ENCODE peak calls at places on chromosome 14, in eight cellular contexts. E, L, I, A, F, C, U and H are unnamed samples.

GRCh38 chr14:39491134-39491541 is 58.9 kb upstream of the FBXO33 start:
- DNase-seq in E (peak), L (no peak), I (no peak), A (peak), F (no peak), C (no peak), U (no peak), H (no peak)

GRCh38 chr14:21993070-21993469 is 319.5 kb upstream of the OR4E1 start:
- DNase-seq in E (no peak), L (no peak), I (no peak), A (no peak), F (no peak), C (no peak), U (no peak), H (no peak)

GRCh38 chr14:56247495-56248087 is 129.4 kb downstream of the PELI2 start:
- DNase-seq in E (peak), L (no peak), I (no peak), A (peak), F (no peak), C (no peak), U (no peak), H (no peak)

GRCh38 chr14:43625294-43625693 is 881.8 kb downstream of the FSCB start:
- DNase-seq in E (no peak), L (no peak), I (no peak), A (no peak), F (no peak), C (no peak), U (no peak), H (no peak)

GRCh38 chr14:37453985-37454384 is 141.1 kb downstream of the FOXA1 start:
- DNase-seq in E (no peak), L (no peak), I (no peak), A (no peak), F (no peak), C (no peak), U (no peak), H (no peak)

GRCh38 chr14:58919262-58919661 is 269.2 kb upstream of the DAAM1 start:
- DNase-seq in E (peak), L (no peak), I (no peak), A (no peak), F (no peak), C (no peak), U (no peak), H (no peak)

GRCh38 chr14:70653662-70654061 is 11.9 kb downstream of the TTC9 start:
- DNase-seq in E (no peak), L (no peak), I (no peak), A (no peak), F (no peak), C (no peak), U (peak), H (no peak)

GRCh38 chr14:23361320-23361719 is 3.7 kb downstream of the EFS start:
- DNase-seq in E (peak), L (no peak), I (no peak), A (no peak), F (no peak), C (no peak), U (peak), H (peak)

GRCh38 chr14:96055065-96055752 is 16.0 kb downstream of the C14orf132 start:
- DNase-seq in E (peak), L (no peak), I (no peak), A (no peak), F (no peak), C (no peak), U (no peak), H (no peak)

GRCh38 chr14:103611215-103611614 is 17.8 kb upstream of the KLC1 start:
- DNase-seq in E (no peak), L (no peak), I (no peak), A (no peak), F (no peak), C (no peak), U (no peak), H (no peak)
- H3K4me3 ChIP-seq in E (no peak), L (no peak), I (no peak), A (no peak), F (no peak), C (no peak), U (no peak), H (no peak)

GRCh38 chr14:91143862-91144261 is 30.0 kb downstream of the DGLUCY start:
- DNase-seq in E (no peak), L (no peak), I (no peak), A (no peak), F (peak), C (peak), U (no peak), H (peak)

GRCh38 chr14:91138511-91139359 is 24.9 kb downstream of the DGLUCY start:
- DNase-seq in E (no peak), L (no peak), I (no peak), A (no peak), F (no peak), C (no peak), U (peak), H (no peak)

GRCh38 chr14:91139776-91140175 is 25.9 kb downstream of the DGLUCY start:
- DNase-seq in E (no peak), L (no peak), I (no peak), A (no peak), F (no peak), C (no peak), U (no peak), H (no peak)

GRCh38 chr14:91142214-91142668 is 28.4 kb downstream of the DGLUCY start:
- DNase-seq in E (no peak), L (no peak), I (no peak), A (no peak), F (no peak), C (no peak), U (no peak), H (no peak)

GRCh38 chr14:91140672-91141071 is 26.8 kb downstream of the DGLUCY start:
- DNase-seq in E (peak), L (no peak), I (no peak), A (peak), F (no peak), C (no peak), U (peak), H (no peak)
- H3K27ac ChIP-seq in E (no peak), L (no peak), I (no peak), A (no peak), F (no peak), C (no peak), U (no peak), H (no peak)

GRCh38 chr14:24995016-24995415 is 54.9 kb downstream of the STXBP6 start:
- DNase-seq in E (no peak), L (no peak), I (no peak), A (no peak), F (no peak), C (no peak), U (no peak), H (no peak)

GRCh38 chr14:24990773-24991172 is 59.2 kb downstream of the STXBP6 start:
- DNase-seq in E (no peak), L (no peak), I (no peak), A (no peak), F (no peak), C (no peak), U (no peak), H (no peak)

GRCh38 chr14:24993631-24994030 is 56.3 kb downstream of the STXBP6 start:
- DNase-seq in E (no peak), L (no peak), I (no peak), A (no peak), F (no peak), C (no peak), U (no peak), H (no peak)

GRCh38 chr14:24991821-24992220 is 58.1 kb downstream of the STXBP6 start:
- DNase-seq in E (no peak), L (no peak), I (no peak), A (no peak), F (no peak), C (no peak), U (no peak), H (no peak)

GRCh38 chr14:24992624-24993360 is 57.2 kb downstream of the STXBP6 start:
- DNase-seq in E (no peak), L (no peak), I (no peak), A (no peak), F (no peak), C (no peak), U (no peak), H (no peak)
- H3K4me3 ChIP-seq in E (no peak), L (no peak), I (no peak), A (no peak), F (no peak), C (no peak), U (no peak), H (no peak)

GRCh38 chr14:61140271-61140670 is 140.9 kb downstream of the TMEM30B start:
- DNase-seq in E (peak), L (no peak), I (no peak), A (no peak), F (no peak), C (no peak), U (no peak), H (no peak)
- H3K27ac ChIP-seq in E (peak), L (no peak), I (no peak), A (no peak), F (no peak), C (no peak), U (no peak), H (no peak)

DNA sequence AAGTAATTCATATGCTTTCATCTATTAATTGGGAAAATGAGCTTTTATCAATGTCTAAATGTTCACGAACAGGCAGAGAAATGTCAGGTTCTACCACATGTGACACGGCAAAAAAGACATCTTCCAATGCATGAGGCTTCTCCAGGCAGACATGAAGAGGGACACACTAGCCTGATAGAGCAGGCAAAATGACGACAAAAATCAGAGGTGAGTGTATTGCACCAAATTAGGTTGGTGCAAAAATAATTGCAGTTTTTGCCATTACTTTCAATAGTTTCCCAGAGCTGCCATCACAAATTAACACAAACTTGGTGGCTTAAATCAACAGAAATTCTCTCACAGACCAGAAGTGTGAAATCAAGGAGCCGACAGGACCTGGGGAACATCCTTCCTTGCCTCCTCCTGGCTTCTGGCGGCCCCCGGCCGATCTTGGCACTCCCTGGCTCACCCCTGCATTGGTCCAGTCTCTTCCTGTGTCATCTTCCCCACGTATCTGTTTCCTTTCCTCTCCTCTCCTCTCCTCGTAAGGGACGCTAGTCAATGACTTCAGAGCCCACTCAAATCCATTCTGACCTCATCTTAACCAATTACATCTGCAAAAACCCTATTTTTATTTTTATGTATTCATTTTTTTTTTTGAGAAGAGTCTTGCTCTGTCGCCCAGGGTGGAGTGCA is 33.7 kb downstream of the FOXN3 start:
- DNase-seq in E (no peak), L (no peak), I (no peak), A (no peak), F (no peak), C (no peak), U (no peak), H (peak)
- H3K4me3 ChIP-seq in E (no peak), L (no peak), I (no peak), A (no peak), F (no peak), C (no peak), U (no peak), H (no peak)

DNA sequence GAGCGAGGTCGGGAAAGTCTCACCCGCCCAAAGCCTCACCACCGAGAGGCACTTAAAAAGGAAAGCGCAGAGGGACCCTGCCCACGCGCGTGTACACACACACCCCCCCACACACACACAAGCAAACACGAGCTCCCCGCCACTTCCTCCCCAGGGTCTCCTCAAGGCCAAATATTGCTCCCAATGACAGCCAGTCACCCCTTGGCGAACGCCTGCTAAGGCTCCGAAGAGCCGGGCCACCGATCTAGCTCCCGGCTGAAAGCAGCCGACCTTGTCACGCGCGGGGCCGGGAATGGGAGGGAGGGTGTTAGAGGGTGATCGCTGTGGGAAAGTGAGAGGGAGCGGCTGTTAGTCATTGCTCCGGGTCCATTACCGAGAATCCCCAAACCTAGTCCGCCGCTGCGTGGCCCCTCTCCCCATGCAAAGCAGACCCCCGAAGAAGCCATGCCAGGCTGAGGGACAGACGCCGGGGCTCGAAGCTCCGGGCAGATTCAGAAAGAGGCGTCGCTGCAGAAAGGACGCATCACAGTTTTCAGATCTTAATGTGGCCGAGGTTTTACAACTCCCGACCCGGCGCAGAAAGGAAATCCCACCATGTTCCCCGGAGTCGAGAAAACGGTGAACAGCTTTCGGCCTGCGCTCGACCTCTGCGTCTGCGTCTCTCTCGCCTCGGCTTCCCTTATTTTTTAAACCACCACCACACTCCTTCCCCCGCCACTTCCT is 2.6 kb downstream of the BMP4 start:
- DNase-seq in E (peak), L (peak), I (peak), A (no peak), F (peak), C (no peak), U (no peak), H (no peak)
- H3K27ac ChIP-seq in E (peak), L (peak), I (peak), A (peak), F (peak), C (peak), U (no peak), H (peak)

GRCh38 chr14:30873308-30874119 is 845 bp upstream of the COCH start:
- DNase-seq in E (no peak), L (no peak), I (no peak), A (no peak), F (no peak), C (no peak), U (no peak), H (no peak)
- H3K4me3 ChIP-seq in E (no peak), L (no peak), I (no peak), A (peak), F (peak), C (no peak), U (peak), H (peak)

GRCh38 chr14:105468621-105469241 is 5.9 kb upstream of the CRIP2 start:
- DNase-seq in E (no peak), L (no peak), I (no peak), A (no peak), F (no peak), C (no peak), U (no peak), H (no peak)
- H3K27ac ChIP-seq in E (no peak), L (peak), I (no peak), A (no peak), F (peak), C (peak), U (no peak), H (peak)